ENCODE peak calls at places on chromosomes 2 and 18, in six cellular contexts. Y is Caco-2, C is PC-9, P is foreskin fibroblast, G is brain microvascular endothelial cell, B is Panc1. M is an unnamed sample.

GRCh38 chr2:65129276-65129612 is 662 bp downstream of the RAB1A start:
- DNase-seq in P (no peak), Y (no peak), B (no peak), C (peak; percentile 5), G (no peak), M (no peak)

GRCh38 chr2:185658766-185659165 is 79.8 kb upstream of the FSIP2 start:
- DNase-seq in G (no peak), C (no peak), Y (no peak), P (no peak), B (no peak), M (no peak)

GRCh38 chr18:54775686-54776085 is 52.6 kb upstream of the RAB27B start:
- DNase-seq in G (peak; percentile 92), Y (no peak), C (peak; percentile 38), B (no peak), P (peak; percentile 58), M (no peak)

GRCh38 chr2:41826921-41827320 is 220.9 kb upstream of the PKDCC start:
- DNase-seq in Y (no peak), P (no peak), B (no peak), C (no peak), G (no peak), M (no peak)

GRCh38 chr2:139759000-139759505 is 978.9 kb upstream of the NXPH2 start:
- DNase-seq in Y (no peak), G (no peak), B (no peak), C (no peak), P (no peak), M (no peak)

GRCh38 chr2:64273524-64274398 is 129.5 kb upstream of the PELI1 start:
- DNase-seq in P (peak; percentile 88), B (no peak), Y (no peak), G (peak; percentile 82), C (peak; percentile 81), M (no peak)

GRCh38 chr2:85589982-85590791 is 5.4 kb upstream of the RNF181 start:
- DNase-seq in P (peak; percentile 73), Y (no peak), G (peak; percentile 71), C (no peak), B (no peak), M (no peak)

GRCh38 chr18:54151376-54151775 is 73.1 kb downstream of the MBD2 start:
- DNase-seq in Y (no peak), C (no peak), P (no peak), B (no peak), G (no peak), M (no peak)

GRCh38 chr2:141555876-141556470 is 574.8 kb downstream of the LRP1B start:
- DNase-seq in G (no peak), B (no peak), Y (no peak), P (no peak), C (no peak), M (no peak)

GRCh38 chr2:145690183-145690582 is 1170.3 kb upstream of the ZEB2 start:
- DNase-seq in B (no peak), G (peak; percentile 6), Y (no peak), C (no peak), P (no peak), M (no peak)

GRCh38 chr2:72198532-72199241 is 51.0 kb upstream of the CYP26B1 start:
- DNase-seq in P (peak; percentile 72), G (peak; percentile 80), B (no peak), Y (no peak), C (no peak), M (no peak)

GRCh38 chr2:127743477-127744026 is 42.3 kb downstream of the SFT2D3 start:
- DNase-seq in G (no peak), Y (no peak), B (no peak), C (no peak), P (no peak), M (no peak)

GRCh38 chr2:69242651-69243051 is 144.4 kb downstream of the GFPT1 start:
- DNase-seq in P (peak; percentile 84), Y (no peak), G (no peak), B (no peak), C (no peak), M (no peak)

GRCh38 chr2:156326488-156326887 is 6.0 kb downstream of the NR4A2 start:
- DNase-seq in G (no peak), C (no peak), B (no peak), Y (no peak), P (no peak), M (no peak)

GRCh38 chr18:31267823-31268481 is 50.0 kb upstream of the DSG1 start:
- DNase-seq in P (no peak), Y (no peak), G (no peak), C (no peak), B (no peak), M (no peak)

GRCh38 chr2:32851777-32852439 is 94.8 kb upstream of the LTBP1 start:
- DNase-seq in Y (no peak), C (no peak), P (no peak), G (no peak), B (no peak), M (no peak)

GRCh38 chr2:32847734-32848133 is 99.0 kb upstream of the LTBP1 start:
- DNase-seq in Y (no peak), B (no peak), P (no peak), G (no peak), C (no peak), M (no peak)

GRCh38 chr2:32844253-32844652 is 102.5 kb upstream of the LTBP1 start:
- DNase-seq in B (no peak), Y (no peak), G (no peak), C (no peak), P (no peak), M (no peak)

GRCh38 chr2:32852821-32853220 is 93.9 kb upstream of the LTBP1 start:
- DNase-seq in B (no peak), P (no peak), C (no peak), Y (no peak), G (no peak), M (no peak)

DNA sequence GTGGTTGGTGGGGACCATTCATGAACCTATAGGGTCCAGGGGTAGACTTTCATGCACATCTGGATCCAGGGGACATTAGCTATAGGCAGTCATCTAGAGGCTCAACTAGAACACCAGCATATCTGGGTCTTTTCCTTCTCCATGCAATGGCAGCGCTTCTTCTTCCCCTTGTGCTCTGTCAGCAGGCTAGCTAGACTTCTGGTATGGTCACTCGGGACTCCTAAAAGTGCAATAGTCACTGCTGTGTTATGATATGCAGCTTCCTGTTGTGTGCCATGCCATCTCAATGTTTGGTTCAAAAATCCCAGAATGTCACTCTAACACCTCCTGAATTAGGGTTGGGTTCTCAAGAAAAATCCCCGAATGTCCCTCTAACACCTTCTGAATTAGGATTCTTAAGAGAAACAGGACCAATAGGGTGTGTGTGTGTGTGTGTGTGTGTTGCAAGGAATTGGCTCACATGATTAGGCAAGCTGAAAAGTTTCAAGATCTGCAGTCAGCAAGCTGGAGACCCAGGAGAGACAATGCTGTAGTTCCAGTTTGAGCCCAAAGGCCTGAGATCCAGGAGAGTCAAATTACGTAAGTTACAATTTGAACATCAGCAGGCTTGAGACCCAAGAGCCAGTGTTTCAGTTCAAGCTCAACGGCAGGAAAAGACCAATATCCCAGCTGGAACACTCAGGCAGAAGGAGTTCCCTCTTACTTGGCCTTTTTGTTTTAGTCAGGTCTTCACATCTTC is 97.1 kb upstream of the LTBP1 start:
- DNase-seq in C (no peak), Y (no peak), G (no peak), P (no peak), B (no peak), M (no peak)
- H3K4me3 ChIP-seq in C (no peak overlapping the region), Y (no peak overlapping the region), G (no peak overlapping the region), P (no peak overlapping the region), B (no peak overlapping the region), M (no peak overlapping the region)

GRCh38 chr2:7773362-7773973 is 856.3 kb downstream of the RNF144A start:
- DNase-seq in G (no peak), Y (no peak), B (no peak), C (no peak), P (no peak), M (no peak)
- H3K4me3 ChIP-seq in G (no peak overlapping the region), Y (no peak overlapping the region), B (no peak overlapping the region), C (no peak overlapping the region), P (no peak overlapping the region), M (no peak overlapping the region)

GRCh38 chr2:174590928-174591648 is 6.5 kb downstream of the WIPF1 start:
- DNase-seq in B (no peak), Y (no peak), C (no peak), P (no peak), G (no peak), M (no peak)

GRCh38 chr2:174593574-174594203 is 3.9 kb downstream of the WIPF1 start:
- DNase-seq in Y (no peak), C (no peak), G (peak; percentile 80), P (peak; percentile 54), B (no peak), M (peak; percentile 98)

GRCh38 chr2:174594451-174594850 is 3.2 kb downstream of the WIPF1 start:
- DNase-seq in P (no peak), C (no peak), G (no peak), Y (no peak), B (no peak), M (no peak)

GRCh38 chr2:174591740-174592139 is 5.9 kb downstream of the WIPF1 start:
- DNase-seq in C (no peak), Y (no peak), P (no peak), G (no peak), B (no peak), M (no peak)

GRCh38 chr2:174593041-174593440 is 4.6 kb downstream of the WIPF1 start:
- DNase-seq in B (no peak), P (no peak), Y (no peak), G (no peak), C (no peak), M (no peak)
- H3K4me3 ChIP-seq in B (no peak overlapping the region), P (no peak overlapping the region), Y (no peak overlapping the region), G (no peak overlapping the region), C (no peak overlapping the region), M (peak overlapping the region; percentile 27)

GRCh38 chr18:79798346-79798998 is 734 bp downstream of the KCNG2 start:
- DNase-seq in B (no peak), Y (no peak), P (no peak), G (no peak), C (no peak), M (no peak)
- H3K4me3 ChIP-seq in B (no peak overlapping the region), Y (no peak overlapping the region), P (no peak overlapping the region), G (peak overlapping the region; percentile 32), C (no peak overlapping the region), M (no peak overlapping the region)

DNA sequence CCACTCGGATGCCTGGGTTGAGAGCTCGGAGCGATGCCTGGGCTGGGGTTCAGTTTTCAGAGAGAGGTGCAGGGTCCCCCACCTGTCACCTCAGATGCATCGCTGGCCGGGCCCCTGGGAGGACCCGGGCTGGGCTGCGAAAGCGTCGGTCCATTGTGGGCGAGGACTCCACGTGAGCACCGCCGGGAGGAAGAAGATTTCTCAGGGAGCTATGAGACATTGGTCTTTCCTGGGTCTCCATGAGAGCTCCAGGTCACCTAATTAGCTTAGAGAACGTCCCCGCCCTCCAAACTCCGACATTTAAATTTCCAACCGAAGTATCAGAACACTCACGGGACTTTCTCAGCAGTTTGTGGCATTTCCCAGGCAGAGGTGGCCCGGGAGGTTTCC is 2.2 kb downstream of the FBLN7 start:
- DNase-seq in Y (no peak), B (no peak), P (no peak), C (no peak), G (no peak), M (no peak)
- H3K4me3 ChIP-seq in Y (no peak overlapping the region), B (peak overlapping the region; percentile 24), P (peak overlapping the region; percentile 22), C (no peak overlapping the region), G (no peak overlapping the region), M (no peak overlapping the region)